ENCODE peak calls at places on chromosomes 11 and 22, in six cellular contexts. U is IMR-90, S is ovary, C is HCT116, F is A549, K is right lobe of liver. L is an unnamed sample. For H3K9me3, the result is how much of the 10 kb centered on the place peaks cover.

GRCh38 chr11:70703141-70704052 is 305.1 kb downstream of the CTTN start:
- DNase-seq in U (no peak), S (no peak), C (no peak), F (no peak), K (no peak), L (no peak)

GRCh38 chr11:75536786-75537629 is 11.3 kb upstream of the GDPD5 start:
- DNase-seq in U (peak), S (no peak), C (peak), F (no peak), K (no peak), L (no peak)

GRCh38 chr11:101721270-101721669 is 137.5 kb upstream of the TRPC6 start:
- DNase-seq in U (peak), S (no peak), C (no peak), F (no peak), K (no peak), L (peak)

GRCh38 chr11:3959015-3959917 is 103.8 kb downstream of the STIM1 start:
- DNase-seq in U (peak), S (no peak), C (no peak), F (peak), K (peak), L (no peak)

GRCh38 chr22:47178339-47178738 is 415.9 kb downstream of the TBC1D22A start:
- DNase-seq in U (no peak), S (peak), C (no peak), F (no peak), K (no peak), L (no peak)

GRCh38 chr11:62614275-62614674 is 1.2 kb downstream of the ROM1 start:
- DNase-seq in U (no peak), S (no peak), C (no peak), F (no peak), K (no peak), L (no peak)

GRCh38 chr22:23192133-23192532 is 11.8 kb downstream of the BCR start:
- DNase-seq in U (no peak), S (no peak), C (no peak), F (no peak), K (no peak), L (peak)

GRCh38 chr11:120722539-120722938 is 211.0 kb downstream of the GRIK4 start:
- DNase-seq in U (no peak), S (no peak), C (no peak), F (no peak), K (no peak), L (no peak)

GRCh38 chr22:21921729-21922128 is 30.9 kb downstream of the PPM1F start:
- DNase-seq in U (peak), S (peak), C (no peak), F (no peak), K (no peak), L (peak)

GRCh38 chr11:59560290-59560701 is 49.0 kb downstream of the OR4D9 start:
- DNase-seq in U (peak), S (peak), C (peak), F (no peak), K (no peak), L (peak)

GRCh38 chr11:7609015-7609414 is 64.3 kb downstream of the CYB5R2 start:
- DNase-seq in U (no peak), S (no peak), C (no peak), F (no peak), K (no peak), L (no peak)

GRCh38 chr11:44589301-44589700 is 23.8 kb downstream of the CD82 start:
- DNase-seq in U (peak), S (no peak), C (no peak), F (no peak), K (no peak), L (no peak)

GRCh38 chr11:3950996-3951662 is 95.7 kb downstream of the STIM1 start:
- DNase-seq in U (peak), S (no peak), C (no peak), F (no peak), K (no peak), L (no peak)

GRCh38 chr22:23773247-23774113 is 831 bp downstream of the MMP11 start:
- DNase-seq in U (no peak), S (no peak), C (no peak), F (no peak), K (no peak), L (no peak)

GRCh38 chr22:30306629-30307016 is 17.3 kb upstream of the CASTOR1 start:
- DNase-seq in U (no peak), S (no peak), C (no peak), F (no peak), K (no peak), L (no peak)

GRCh38 chr22:30304495-30305244 is 15.4 kb upstream of the CASTOR1 start:
- DNase-seq in U (no peak), S (no peak), C (no peak), F (no peak), K (no peak), L (no peak)

GRCh38 chr22:30305519-30305905 is 16.2 kb upstream of the CASTOR1 start:
- DNase-seq in U (no peak), S (peak), C (no peak), F (no peak), K (peak), L (peak)

GRCh38 chr22:30307026-30307574 is 17.8 kb upstream of the CASTOR1 start:
- DNase-seq in U (no peak), S (no peak), C (no peak), F (no peak), K (no peak), L (no peak)

DNA sequence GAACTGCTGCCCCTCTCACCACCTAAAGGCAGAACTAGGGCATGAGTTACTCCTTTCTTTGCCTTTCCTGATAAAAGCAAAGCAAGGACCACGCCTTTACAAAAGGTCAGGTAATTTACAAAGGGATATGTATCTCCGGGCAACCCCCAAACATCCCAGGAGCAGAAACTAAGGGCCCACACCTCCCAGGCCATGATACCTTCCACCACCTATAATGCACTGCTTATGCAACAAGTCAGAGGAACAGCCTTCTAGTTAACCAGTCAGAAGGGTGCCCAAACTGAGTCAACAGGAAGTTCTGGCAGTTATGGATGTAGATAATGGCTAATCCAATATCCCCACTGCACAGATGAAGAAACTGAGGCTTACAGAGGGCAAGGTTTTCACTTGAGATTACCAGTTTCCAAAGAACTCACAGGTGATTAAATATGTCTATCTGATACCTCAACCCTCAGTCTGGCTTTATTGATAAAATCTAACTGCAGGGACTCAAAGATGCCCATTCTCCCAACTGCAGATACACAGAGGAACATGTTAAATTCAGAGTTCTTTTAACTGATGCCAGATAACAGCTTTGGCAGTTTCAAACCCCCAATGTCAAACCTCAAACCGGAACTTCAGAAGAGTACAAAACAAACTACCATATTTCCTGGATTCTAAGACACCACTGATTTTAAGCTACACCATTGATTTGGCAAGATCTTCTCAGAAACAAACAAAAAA is 16.8 kb upstream of the CASTOR1 start:
- DNase-seq in U (no peak), S (no peak), C (no peak), F (no peak), K (no peak), L (no peak)
- TF ChIP-seq POLR2A in U (no peak), S (no peak), C (no peak), F (no peak), K (no peak), L (no peak)

GRCh38 chr22:27314276-27314807 is 487.2 kb downstream of the MN1 start:
- DNase-seq in U (no peak), S (no peak), C (no peak), F (no peak), K (no peak), L (no peak)

GRCh38 chr22:27317961-27318360 is 483.6 kb downstream of the MN1 start:
- DNase-seq in U (no peak), S (no peak), C (no peak), F (no peak), K (no peak), L (no peak)

GRCh38 chr22:27318516-27318915 is 483.0 kb downstream of the MN1 start:
- DNase-seq in U (peak), S (no peak), C (no peak), F (no peak), K (no peak), L (no peak)

GRCh38 chr22:27315833-27316232 is 485.7 kb downstream of the MN1 start:
- DNase-seq in U (no peak), S (no peak), C (no peak), F (no peak), K (no peak), L (no peak)

GRCh38 chr22:27317156-27317555 is 484.4 kb downstream of the MN1 start:
- DNase-seq in U (no peak), S (no peak), C (no peak), F (no peak), K (no peak), L (no peak)
- TF ChIP-seq CTCF in U (no peak), S (no peak), C (no peak), F (no peak), K (no peak), L (no peak)

DNA sequence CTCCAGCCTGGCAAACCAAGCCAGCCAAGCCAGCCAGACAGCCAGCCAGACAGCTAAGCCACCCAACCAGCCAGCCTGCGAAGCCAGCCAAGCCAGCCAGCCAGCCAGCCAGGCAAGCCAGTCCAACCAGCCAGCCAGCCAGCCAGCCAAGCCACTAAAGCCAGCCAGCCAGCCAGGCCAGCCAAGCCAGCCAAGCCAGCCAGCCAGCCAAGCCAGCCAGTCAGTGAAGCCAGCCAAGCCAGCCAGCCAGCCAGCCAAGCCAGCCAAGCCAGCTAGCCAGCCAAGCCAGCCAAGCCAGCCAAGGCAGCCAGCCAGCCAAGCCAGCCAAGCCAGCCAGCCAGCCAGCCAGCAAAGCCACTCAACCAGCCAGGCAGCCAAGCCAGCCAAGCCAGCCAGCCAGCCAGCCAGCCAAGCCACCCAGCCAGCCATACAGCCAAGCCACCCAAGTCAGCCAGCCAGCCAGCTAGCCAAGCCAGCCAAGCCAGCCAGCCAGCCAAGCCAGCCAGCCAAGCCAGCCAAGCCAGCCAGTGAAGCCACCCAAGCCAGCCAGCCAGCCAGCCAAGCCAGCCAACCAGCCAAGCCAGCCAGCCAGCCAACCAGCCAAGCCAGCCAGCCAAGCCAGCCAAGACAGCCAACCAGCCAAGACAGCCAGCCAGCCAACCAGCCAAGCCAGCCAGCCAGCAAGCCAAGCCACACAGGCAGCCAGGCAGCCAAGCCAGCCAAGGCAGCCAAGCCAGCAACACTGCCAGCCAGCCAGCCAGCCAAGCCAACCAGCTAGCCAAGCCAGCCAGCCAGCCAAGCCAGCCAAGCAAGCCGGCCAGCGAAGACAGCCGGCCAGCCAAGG is 29.7 kb downstream of the CCT8L2 start:
- DNase-seq in U (no peak), S (no peak), C (no peak), F (no peak), K (no peak), L (no peak)
- H3K9me3 ChIP-seq in U (under half), S (under half), C (under half), F (under half), K (under half), L (under half)

DNA sequence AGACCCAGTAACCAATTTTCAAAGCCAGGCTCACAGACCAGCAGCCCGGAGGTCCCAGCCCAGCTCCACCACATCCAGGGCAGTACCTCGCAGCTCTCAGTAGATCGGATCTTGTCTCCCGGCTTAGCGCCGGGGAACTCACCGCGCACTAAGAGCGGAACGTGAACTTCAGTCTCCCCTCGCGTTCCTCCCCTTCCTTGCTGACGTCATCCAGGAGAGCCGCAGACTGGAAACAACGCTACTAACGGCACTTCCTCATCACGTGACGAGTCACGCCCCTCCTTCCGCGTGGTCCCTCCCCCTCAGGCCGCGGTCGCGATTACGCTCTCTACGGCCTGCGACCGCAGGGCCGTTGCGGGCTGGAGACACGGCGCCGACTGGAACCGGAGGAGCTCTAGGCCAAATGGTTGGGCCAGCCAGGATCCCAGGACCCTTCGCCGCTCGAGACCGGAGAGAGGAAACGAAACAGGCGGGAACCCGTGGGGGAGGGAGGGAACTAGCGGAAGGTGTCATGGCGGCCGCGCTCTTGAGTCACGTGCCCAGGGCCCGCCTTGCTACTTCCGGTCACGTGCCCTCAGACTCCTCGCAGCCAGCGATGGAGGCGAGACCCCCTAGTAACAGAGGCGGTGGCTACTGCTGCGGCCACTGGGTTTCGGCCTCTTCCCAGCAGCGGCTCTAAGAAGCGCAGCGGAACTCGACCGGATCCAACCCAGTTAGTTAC is at the start of the genes GTF2H1 and HPS5:
- DNase-seq in U (peak), S (peak), C (peak), F (peak), K (peak), L (peak)
- TF ChIP-seq POLR2A in U (peak), S (peak), C (peak), F (peak), K (peak), L (peak)

DNA sequence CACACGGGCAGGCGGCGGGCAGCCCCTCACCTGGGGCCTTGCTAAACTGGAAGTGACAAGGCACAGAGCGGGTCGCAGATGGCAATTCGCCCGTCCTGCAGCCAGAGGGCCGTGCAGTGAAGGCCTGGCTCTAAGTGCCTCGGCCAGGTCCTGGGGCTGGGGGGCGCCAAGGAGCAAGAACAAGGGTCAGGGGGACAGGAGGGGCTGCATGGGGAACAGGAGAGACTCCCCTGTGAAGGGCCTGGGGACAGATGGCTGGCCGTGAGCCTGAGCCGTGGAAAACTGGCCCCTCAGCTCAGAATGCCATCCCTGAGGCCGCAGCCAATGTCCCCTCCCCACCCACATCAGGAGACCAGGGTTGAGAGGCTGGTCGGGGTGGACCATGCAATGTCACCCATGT is 60.0 kb downstream of the RTL6 start:
- DNase-seq in U (no peak), S (no peak), C (no peak), F (no peak), K (no peak), L (no peak)
- TF ChIP-seq CTCF in U (no peak), S (no peak), C (peak), F (no peak), K (no peak), L (no peak)

DNA sequence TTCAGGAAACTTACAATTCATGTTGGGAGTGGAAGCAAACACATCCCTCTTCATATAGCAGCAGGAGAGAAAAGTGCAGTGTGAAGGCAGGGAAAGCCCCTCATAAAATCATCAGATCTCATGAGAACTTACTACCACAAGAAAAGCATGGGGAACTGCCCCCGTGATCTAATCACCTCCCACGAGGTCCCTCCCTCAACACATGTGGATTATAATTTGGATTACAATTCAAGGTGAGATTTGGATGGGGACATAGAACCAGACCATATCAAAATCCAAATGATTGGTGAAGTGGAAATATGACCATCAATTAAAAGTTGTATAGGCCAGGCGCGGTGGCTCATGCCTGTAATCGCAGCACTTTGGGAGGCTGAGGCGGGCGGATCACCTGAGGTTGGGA is 1268.0 kb downstream of the JRKL start:
- DNase-seq in U (no peak), S (no peak), C (no peak), F (no peak), K (no peak), L (no peak)
- H3K9me3 ChIP-seq in U (under half), S (under half), C (under half), F (under half), K (under half), L (under half)

GRCh38 chr11:68050371-68050841 is 11.6 kb downstream of the TCIRG1 start:
- DNase-seq in U (no peak), S (no peak), C (no peak), F (no peak), K (no peak), L (no peak)

GRCh38 chr11:68053117-68053516 is 14.3 kb downstream of the TCIRG1 start:
- DNase-seq in U (no peak), S (no peak), C (no peak), F (no peak), K (no peak), L (peak)

GRCh38 chr11:68052137-68052873 is 13.5 kb downstream of the TCIRG1 start:
- DNase-seq in U (no peak), S (no peak), C (no peak), F (no peak), K (no peak), L (no peak)

GRCh38 chr11:68049509-68050370 is 10.9 kb downstream of the TCIRG1 start:
- DNase-seq in U (no peak), S (no peak), C (no peak), F (no peak), K (no peak), L (peak)

GRCh38 chr11:68051191-68052136 is 12.6 kb downstream of the TCIRG1 start:
- DNase-seq in U (no peak), S (no peak), C (no peak), F (peak), K (no peak), L (peak)
- TF ChIP-seq POLR2A in U (no peak), S (no peak), C (no peak), F (no peak), K (no peak), L (no peak)